ENCODE peak calls at places on chromosomes 5 and 9, in four cellular contexts. H is AG09319, Q is GM20000, A is mucosa of descending colon. D is an unnamed sample.

GRCh38 chr5:150496534-150496933 is 11.4 kb upstream of the NDST1 start:
- DNase-seq in H (no peak), Q (no peak), A (no peak), D (no peak)

GRCh38 chr9:69357030-69357853 is 32.2 kb downstream of the ENTREP1 start:
- DNase-seq in H (no peak), Q (no peak), A (no peak), D (no peak)

GRCh38 chr9:133971121-133971951 is 20.8 kb downstream of the VAV2 start:
- DNase-seq in H (no peak), Q (peak), A (peak), D (no peak)

GRCh38 chr9:125761685-125762084 is 14.5 kb downstream of the PBX3 start:
- DNase-seq in H (no peak), Q (no peak), A (no peak), D (no peak)

GRCh38 chr9:12503606-12504122 is 189.5 kb upstream of the TYRP1 start:
- DNase-seq in H (no peak), Q (no peak), A (no peak), D (no peak)

GRCh38 chr5:33641722-33642505 is 201.1 kb downstream of the TARS1 start:
- DNase-seq in H (peak), Q (no peak), A (no peak), D (no peak)

GRCh38 chr9:135960328-135961276 is 571 bp downstream of the UBAC1 start:
- DNase-seq in H (no peak), Q (peak), A (peak), D (no peak)

GRCh38 chr9:122394265-122395242 is 23.7 kb downstream of the PTGS1 start:
- DNase-seq in H (peak), Q (no peak), A (no peak), D (no peak)

GRCh38 chr5:145787001-145787400 is 48.1 kb downstream of the PRELID2 start:
- DNase-seq in H (no peak), Q (no peak), A (no peak), D (no peak)

GRCh38 chr9:133130721-133131244 is 9.7 kb upstream of the RALGDS start:
- DNase-seq in H (no peak), Q (peak), A (peak), D (no peak)

GRCh38 chr9:131639771-131640437 is 94.6 kb downstream of the PRRT1B start:
- DNase-seq in H (no peak), Q (no peak), A (no peak), D (no peak)

GRCh38 chr9:114696814-114697544 is 15.0 kb upstream of the TEX48 start:
- DNase-seq in H (no peak), Q (peak), A (no peak), D (no peak)

DNA sequence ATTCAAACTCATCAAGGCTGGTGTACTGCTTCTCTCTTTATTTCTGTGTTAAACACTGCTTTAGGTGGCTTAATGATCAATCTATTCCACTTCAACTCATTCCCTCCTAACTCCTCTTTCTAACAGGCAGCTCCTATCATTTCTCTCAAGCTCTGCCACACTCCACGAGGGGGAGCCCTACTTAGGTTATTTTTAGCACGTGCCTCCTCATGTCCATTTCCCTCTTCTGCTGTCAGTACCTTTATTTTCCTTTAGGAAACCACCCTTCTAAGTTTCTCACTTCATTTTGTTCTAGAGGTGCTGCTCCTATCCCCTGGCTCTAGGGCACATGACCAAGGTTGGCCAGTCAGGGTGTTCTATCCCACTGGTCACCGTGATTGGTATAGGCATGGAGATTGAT is 6.7 kb upstream of the BRINP1 start:
- DNase-seq in H (no peak), Q (no peak), A (no peak), D (peak)
- TF ChIP-seq CTCF in H (peak), Q (no peak), A (no peak), D (peak)

GRCh38 chr9:130042406-130042930 is 521 bp downstream of the FNBP1 start:
- DNase-seq in H (no peak), Q (peak), A (peak), D (no peak)

GRCh38 chr9:130042931-130043653 is at the start of gene FNBP1:
- DNase-seq in H (no peak), Q (peak), A (peak), D (no peak)

GRCh38 chr9:130045657-130046450 is 2.9 kb upstream of the FNBP1 start:
- DNase-seq in H (no peak), Q (no peak), A (no peak), D (no peak)

GRCh38 chr9:130041648-130042405 is 1.2 kb downstream of the FNBP1 start:
- DNase-seq in H (no peak), Q (no peak), A (peak), D (no peak)

DNA sequence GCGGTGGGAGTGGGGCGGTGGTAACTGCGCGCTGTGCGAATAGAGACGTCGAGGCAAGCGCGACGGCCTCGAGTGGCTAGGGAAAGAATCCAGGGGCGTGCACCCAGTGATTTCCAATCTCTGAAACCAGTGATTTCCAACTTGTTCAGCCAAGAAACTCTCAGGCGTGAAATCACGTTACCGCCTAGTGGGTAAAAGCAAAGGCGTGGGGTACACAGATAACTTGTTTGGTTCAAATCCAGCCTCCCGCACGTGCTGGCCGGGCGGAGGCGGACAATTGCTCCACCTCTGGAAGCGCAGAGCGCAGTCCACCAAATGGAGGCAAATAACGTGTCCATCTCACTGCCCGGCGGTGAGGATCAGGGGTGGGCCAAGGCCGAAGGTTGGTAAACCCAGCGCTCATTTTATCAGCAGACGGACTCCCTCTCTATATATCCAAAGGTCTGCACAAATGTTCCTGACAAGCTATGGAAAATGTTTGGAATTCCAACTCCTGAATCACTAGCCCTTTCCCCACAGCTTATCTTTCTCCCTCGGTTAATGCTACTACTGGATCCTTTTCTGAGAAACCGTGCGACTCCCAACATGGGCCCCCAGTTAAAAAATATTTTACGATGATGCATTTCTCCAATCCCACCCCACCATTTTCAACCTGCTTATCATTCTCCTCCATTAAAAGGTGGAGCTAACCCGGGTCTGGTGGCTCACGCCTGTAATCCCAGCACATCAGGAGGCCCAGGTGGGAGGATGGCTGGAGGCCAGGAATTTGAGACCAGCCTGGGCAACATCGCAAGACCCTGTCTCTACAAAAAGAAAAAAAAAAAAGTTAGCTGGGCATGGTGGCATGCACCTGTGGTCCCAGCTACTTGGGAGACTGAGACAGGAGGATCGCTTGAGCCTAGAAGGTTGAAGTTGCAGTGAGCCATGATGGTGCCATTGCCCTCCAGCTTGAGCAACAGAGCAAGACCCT is 950 bp upstream of the FNBP1 start:
- DNase-seq in H (no peak), Q (no peak), A (peak), D (no peak)
- TF ChIP-seq CTCF in H (peak), Q (no peak), A (no peak), D (no peak)

DNA sequence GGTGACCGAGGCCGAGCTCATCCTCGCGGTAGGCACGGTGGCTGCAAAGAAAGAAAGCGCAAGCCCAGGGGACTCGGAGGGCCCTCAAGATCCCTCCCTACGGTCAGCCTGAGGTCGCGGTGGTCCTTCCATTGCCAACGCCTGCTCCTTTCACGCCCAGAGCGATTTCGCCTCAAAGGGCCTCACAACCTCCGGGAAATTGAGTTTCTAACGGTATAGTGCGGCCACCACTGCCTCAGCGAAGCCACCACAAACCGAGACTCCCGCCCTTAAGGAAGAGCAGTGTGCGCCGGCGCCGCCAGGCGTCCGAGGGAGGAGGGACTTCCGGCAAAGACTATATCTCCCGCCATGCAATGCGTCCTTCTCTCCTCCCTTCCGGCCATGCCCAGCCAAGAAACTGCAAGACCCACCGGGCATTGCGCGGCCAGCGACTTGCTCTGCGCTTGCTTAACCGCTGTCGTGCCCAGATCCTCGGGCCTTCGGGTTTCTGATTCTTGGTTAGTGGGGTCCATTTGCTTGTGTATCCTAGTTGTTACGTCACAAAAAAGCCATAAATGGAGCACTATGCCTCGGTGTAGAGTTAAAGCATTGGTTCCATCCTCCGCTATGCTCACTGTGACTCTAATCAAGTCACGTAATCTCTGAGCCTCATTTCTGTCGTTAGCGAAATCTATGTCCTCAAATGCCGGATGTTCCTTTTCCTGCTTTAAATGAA is at the start of gene HAUS6:
- DNase-seq in H (peak), Q (peak), A (peak), D (peak)
- TF ChIP-seq CTCF in H (peak), Q (no peak), A (peak), D (peak)

GRCh38 chr5:100623719-100624118 is 88.5 kb downstream of the FAM174A start:
- DNase-seq in H (no peak), Q (peak), A (no peak), D (no peak)
- TF ChIP-seq CTCF in H (peak), Q (peak), A (no peak), D (peak)